ENCODE peak calls at places on chromosomes 4 and X, in five cellular contexts. A is IMR-90, Z is stomach, S is mammary epithelial cell, O is AG04450. U is an unnamed sample.
A peak's percentile ranks its signal among the peaks of the same experiment; 100 is the strongest.

GRCh38 chr4:76896731-76897521 is 1.0 kb downstream of the SOWAHB start:
- DNase-seq in O (no peak), Z (peak; percentile 70), A (peak; percentile 18), S (peak; percentile 48), U (no peak)

GRCh38 chrX:38612281-38612680 is 50.9 kb downstream of the TSPAN7 start:
- DNase-seq in S (no peak), Z (no peak), O (no peak), A (no peak), U (no peak)

GRCh38 chr4:83618431-83618830 is 82.5 kb downstream of the GPAT3 start:
- DNase-seq in O (peak; percentile 66), Z (peak; percentile 65), S (peak; percentile 71), A (peak; percentile 85), U (no peak)

GRCh38 chrX:104113237-104113965 is 1.1 kb downstream of the ZCCHC18 start:
- DNase-seq in O (no peak), Z (peak; percentile 57), S (peak; percentile 53), A (peak; percentile 53), U (no peak)

GRCh38 chrX:14228611-14229010 is 198.9 kb upstream of the GEMIN8 start:
- DNase-seq in S (peak; percentile 52), A (no peak), O (no peak), Z (no peak), U (no peak)

GRCh38 chr4:103499094-103499493 is 220.7 kb downstream of the TACR3 start:
- DNase-seq in S (no peak), A (no peak), Z (no peak), O (no peak), U (no peak)

GRCh38 chr4:36349904-36350554 is 68.6 kb downstream of the DTHD1 start:
- DNase-seq in O (no peak), A (no peak), Z (no peak), S (no peak), U (no peak)

GRCh38 chr4:2722033-2722432 is 34.1 kb downstream of the TNIP2 start:
- DNase-seq in S (no peak), O (no peak), A (no peak), Z (no peak), U (no peak)

GRCh38 chr4:161554372-161554990 is 609.3 kb downstream of the FSTL5 start:
- DNase-seq in S (peak; percentile 43), A (peak; percentile 70), Z (no peak), O (peak; percentile 21), U (no peak)

GRCh38 chrX:11336201-11336600 is 43.0 kb downstream of the AMELX start:
- DNase-seq in A (no peak), Z (no peak), S (no peak), O (no peak), U (no peak)

DNA sequence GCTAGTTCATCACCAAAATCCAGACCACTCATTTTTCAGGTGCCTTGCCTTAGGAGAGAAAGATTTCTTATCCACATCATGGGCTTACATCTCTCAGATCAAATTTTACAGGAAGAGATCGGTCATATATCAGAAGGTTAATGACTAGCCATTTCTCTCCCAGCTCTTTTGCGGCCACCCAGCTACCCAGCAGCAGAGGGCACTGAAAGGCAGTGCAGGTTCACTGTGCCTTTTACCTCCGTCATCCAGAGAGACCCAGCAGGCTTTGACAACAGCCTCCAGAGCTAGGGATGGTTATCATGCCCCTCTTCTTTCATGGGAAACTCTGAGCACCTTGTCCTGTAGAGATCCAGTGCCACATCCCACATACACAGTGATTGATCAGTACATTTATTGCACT is 384.8 kb downstream of the AFF2 start:
- DNase-seq in O (no peak), Z (no peak), A (no peak), S (no peak), U (no peak)
- TF ChIP-seq CTCF in O (no peak), Z (no peak), A (no peak), S (peak; percentile 34), U (no peak)

GRCh38 chrX:110045988-110046387 is 43.1 kb downstream of the TMEM164 start:
- DNase-seq in O (no peak), S (no peak), A (no peak), Z (no peak), U (no peak)
- TF ChIP-seq CTCF in O (no peak), S (no peak), A (no peak), Z (no peak), U (no peak)

DNA sequence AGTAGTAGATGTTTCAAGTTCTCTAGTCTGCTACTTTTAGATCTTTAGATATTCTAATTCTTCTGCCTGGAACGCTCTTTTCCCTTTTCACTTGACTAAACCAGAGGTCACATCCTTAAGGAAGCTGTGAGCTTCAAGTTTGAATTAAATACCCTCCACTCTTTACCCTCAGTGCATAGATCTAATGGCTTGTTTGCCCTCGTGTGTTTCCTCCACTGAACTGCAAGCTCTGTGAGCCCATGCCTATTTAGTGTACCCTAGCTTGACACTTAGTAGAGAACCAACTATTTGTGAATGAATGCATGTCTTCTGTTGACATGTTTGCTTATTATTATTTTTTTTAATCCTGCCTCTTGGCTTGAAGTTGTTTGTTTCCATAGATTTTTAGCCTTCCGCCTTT is 138.3 kb downstream of the PDE5A start:
- DNase-seq in Z (no peak), A (peak; percentile 69), S (no peak), O (no peak), U (no peak)
- TF ChIP-seq CTCF in Z (no peak), A (peak; percentile 43), S (peak; percentile 27), O (peak; percentile 45), U (no peak)

GRCh38 chr4:93829531-93830089 is 1.1 kb downstream of the ATOH1 start:
- DNase-seq in S (no peak), Z (no peak), O (no peak), A (no peak), U (no peak)

GRCh38 chr4:93827272-93827947 is 1.1 kb upstream of the ATOH1 start:
- DNase-seq in A (no peak), Z (no peak), S (no peak), O (no peak), U (no peak)

GRCh38 chr4:93830090-93830818 is 1.7 kb downstream of the ATOH1 start:
- DNase-seq in A (no peak), Z (no peak), S (no peak), O (no peak), U (no peak)

GRCh38 chr4:93828332-93828829 is at the start of gene ATOH1:
- DNase-seq in O (no peak), Z (no peak), S (peak; percentile 17), A (no peak), U (no peak)

DNA sequence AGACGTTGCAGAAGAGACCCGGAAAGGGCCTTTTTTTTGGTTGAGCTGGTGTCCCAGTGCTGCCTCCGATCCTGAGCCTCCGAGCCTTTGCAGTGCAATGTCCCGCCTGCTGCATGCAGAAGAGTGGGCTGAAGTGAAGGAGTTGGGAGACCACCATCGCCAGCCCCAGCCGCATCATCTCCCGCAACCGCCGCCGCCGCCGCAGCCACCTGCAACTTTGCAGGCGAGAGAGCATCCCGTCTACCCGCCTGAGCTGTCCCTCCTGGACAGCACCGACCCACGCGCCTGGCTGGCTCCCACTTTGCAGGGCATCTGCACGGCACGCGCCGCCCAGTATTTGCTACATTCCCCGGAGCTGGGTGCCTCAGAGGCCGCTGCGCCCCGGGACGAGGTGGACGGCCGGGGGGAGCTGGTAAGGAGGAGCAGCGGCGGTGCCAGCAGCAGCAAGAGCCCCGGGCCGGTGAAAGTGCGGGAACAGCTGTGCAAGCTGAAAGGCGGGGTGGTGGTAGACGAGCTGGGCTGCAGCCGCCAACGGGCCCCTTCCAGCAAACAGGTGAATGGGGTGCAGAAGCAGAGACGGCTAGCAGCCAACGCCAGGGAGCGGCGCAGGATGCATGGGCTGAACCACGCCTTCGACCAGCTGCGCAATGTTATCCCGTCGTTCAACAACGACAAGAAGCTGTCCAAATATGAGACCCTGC is 427 bp downstream of the ATOH1 start:
- DNase-seq in O (no peak), Z (no peak), S (no peak), A (no peak), U (no peak)
- TF ChIP-seq CTCF in O (no peak), Z (no peak), S (no peak), A (no peak), U (no peak)

GRCh38 chrX:148192547-148192946 is 211.4 kb downstream of the FMR1NB start:
- DNase-seq in S (no peak), A (no peak), O (no peak), Z (no peak), U (no peak)

DNA sequence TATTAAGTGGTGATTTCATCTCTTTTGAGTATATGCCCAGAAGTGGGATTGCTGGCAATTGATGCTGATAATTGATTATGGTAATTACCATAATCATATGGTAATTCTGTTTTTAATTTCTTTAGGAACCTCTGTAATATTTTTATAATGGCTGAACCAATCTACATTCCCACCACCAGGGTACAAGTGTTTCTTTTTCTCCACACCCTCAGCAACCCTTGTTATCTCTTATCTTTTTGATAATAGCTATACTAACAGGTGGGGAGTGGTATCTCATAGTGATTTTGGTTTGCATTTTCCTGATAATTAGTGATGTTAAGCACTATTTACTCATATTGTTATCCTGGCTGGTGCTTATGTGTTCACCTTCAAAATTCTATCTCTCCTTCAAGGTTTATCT is 212.6 kb downstream of the FMR1NB start:
- DNase-seq in S (no peak), Z (no peak), A (no peak), O (no peak), U (no peak)
- TF ChIP-seq CTCF in S (no peak), Z (no peak), A (no peak), O (no peak), U (no peak)

DNA sequence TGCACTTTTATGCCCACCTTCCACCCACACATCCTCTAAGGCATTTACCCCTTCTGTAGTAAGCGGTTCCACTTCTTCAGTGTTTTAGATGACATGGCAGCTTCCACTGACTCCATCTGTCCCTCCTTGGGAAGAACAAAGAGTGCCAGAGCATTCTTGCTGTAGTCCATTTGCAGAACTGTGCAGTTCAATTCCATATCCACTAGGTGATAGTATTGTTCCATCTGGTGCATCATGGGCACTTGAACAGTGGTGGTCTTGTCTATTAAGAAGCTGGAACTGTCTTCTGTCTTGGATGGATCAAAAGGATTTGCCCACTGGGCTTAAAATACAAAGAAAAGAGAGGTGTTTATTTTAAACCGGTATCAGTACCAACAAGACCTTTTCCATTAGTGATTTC is 3.5 kb downstream of the SERPINA7 start:
- DNase-seq in Z (no peak), S (no peak), O (no peak), A (no peak), U (no peak)
- TF ChIP-seq CTCF in Z (no peak), S (peak; percentile 51), O (no peak), A (no peak), U (no peak)

GRCh38 chr4:74830928-74831327 is 36.6 kb upstream of the BTC start:
- DNase-seq in A (no peak), S (no peak), O (no peak), Z (no peak), U (no peak)
- TF ChIP-seq CTCF in A (peak; percentile 19), S (no peak), O (peak; percentile 40), Z (no peak), U (no peak)

GRCh38 chrX:51494409-51494808 is 2.0 kb downstream of the NUDT11 start:
- DNase-seq in Z (no peak), S (no peak), A (no peak), O (no peak), U (no peak)
- TF ChIP-seq CTCF in Z (no peak), S (no peak), A (peak; percentile 25), O (peak; percentile 45), U (no peak)